ENCODE peak calls at places on chromosome 4, in five cellular contexts. S is RPMI8226, G is A549, M is foreskin keratinocyte, U is left cardiac atrium. I is an unnamed sample.

GRCh38 chr4:156692016-156692415 is 279.6 kb downstream of the PDGFC start:
- DNase-seq in G (no peak), S (no peak), U (no peak), M (no peak), I (no peak)

GRCh38 chr4:25131925-25132324 is 28.3 kb downstream of the SEPSECS start:
- DNase-seq in S (no peak), U (no peak), M (no peak), G (no peak), I (no peak)

GRCh38 chr4:98950925-98951324 is 22.0 kb upstream of the EIF4E start:
- DNase-seq in G (no peak), U (no peak), S (no peak), M (peak), I (no peak)

GRCh38 chr4:88226143-88226542 is 58.2 kb downstream of the PPM1K start:
- DNase-seq in G (no peak), U (no peak), M (peak), S (no peak), I (no peak)

GRCh38 chr4:148108776-148109175 is 333.4 kb downstream of the NR3C2 start:
- DNase-seq in G (no peak), M (no peak), U (no peak), S (no peak), I (no peak)

GRCh38 chr4:170581322-170581721 is 491.6 kb upstream of the AADAT start:
- DNase-seq in G (no peak), M (no peak), U (no peak), S (peak), I (no peak)

GRCh38 chr4:147778942-147779341 is 47.1 kb downstream of the ARHGAP10 start:
- DNase-seq in M (no peak), U (no peak), G (no peak), S (peak), I (no peak)

GRCh38 chr4:138894688-138895087 is 120.9 kb upstream of the NOCT start:
- DNase-seq in G (no peak), S (no peak), U (no peak), M (peak), I (no peak)

GRCh38 chr4:101276661-101277060 is 70.7 kb downstream of the PPP3CA start:
- DNase-seq in G (no peak), U (no peak), M (no peak), S (no peak), I (no peak)

GRCh38 chr4:80171251-80171650 is 26.1 kb upstream of the PRDM8 start:
- DNase-seq in S (no peak), M (peak), U (no peak), G (no peak), I (no peak)

GRCh38 chr4:155603360-155603891 is 63.2 kb upstream of the GUCY1A1 start:
- DNase-seq in G (no peak), U (no peak), M (peak), S (no peak), I (no peak)

GRCh38 chr4:10173754-10174749 is 57.5 kb upstream of the WDR1 start:
- DNase-seq in G (no peak), M (peak), U (peak), S (no peak), I (no peak)

I was measured in memory B cell.